ENCODE peak calls at places on chromosome 5, in nine cellular contexts. D is Calu3; A is fibroblast of the aortic adventitia; Z is activated CD8-positive, alpha-beta T cell treated with anti-CD3 and anti-CD28 coated beads for 36 hours; O is MM.1S; N is right atrium auricular region; M is foreskin keratinocyte; P is PC-3; K is endothelial cell. R is an unnamed sample.

GRCh38 chr5:156406023-156406422 is 79.1 kb downstream of the SGCD start:
- DNase-seq in D (no peak), A (no peak), Z (no peak), O (no peak), N (no peak), M (no peak), P (no peak), K (no peak), R (no peak)

GRCh38 chr5:25850581-25850980 is 1187.8 kb downstream of the CDH9 start:
- DNase-seq in D (no peak), A (no peak), Z (no peak), O (no peak), N (no peak), M (peak), P (peak), K (no peak), R (no peak)

GRCh38 chr5:132134384-132134783 is 60.8 kb downstream of the CSF2 start:
- DNase-seq in D (peak), A (peak), Z (no peak), O (peak), N (no peak), M (peak), P (peak), K (no peak), R (no peak)

GRCh38 chr5:103569313-103570060 is 6.9 kb upstream of the NUDT12 start:
- DNase-seq in D (peak), A (peak), Z (no peak), O (no peak), N (no peak), M (peak), P (peak), K (no peak), R (no peak)

GRCh38 chr5:134113908-134114875 is at the start of gene TCF7:
- DNase-seq in D (peak), A (peak), Z (peak), O (peak), N (peak), M (peak), P (peak), K (peak), R (peak)

GRCh38 chr5:80597500-80597899 is 27.4 kb upstream of the ANKRD34B start:
- DNase-seq in D (no peak), A (no peak), Z (no peak), O (no peak), N (no peak), M (no peak), P (no peak), K (no peak), R (no peak)

GRCh38 chr5:80302636-80303035 is 17.2 kb upstream of the SPZ1 start:
- DNase-seq in D (no peak), A (no peak), Z (no peak), O (no peak), N (no peak), M (no peak), P (no peak), K (no peak), R (no peak)

GRCh38 chr5:7015586-7016256 is 302.5 kb downstream of the TENT4A start:
- DNase-seq in D (no peak), A (no peak), Z (no peak), O (no peak), N (no peak), M (no peak), P (peak), K (peak), R (no peak)

GRCh38 chr5:71455427-71456361 is at the start of gene BDP1:
- DNase-seq in D (peak), A (peak), Z (peak), O (peak), N (peak), M (peak), P (peak), K (peak), R (peak)
- TF ChIP-seq CTCF in D (peak), A (peak), Z (peak), O (peak), N (peak), M (peak), P (peak), K (peak), R (no peak)

GRCh38 chr5:178143246-178143645 is 10.4 kb downstream of the NHP2 start:
- DNase-seq in D (no peak), A (no peak), Z (no peak), O (no peak), N (no peak), M (no peak), P (no peak), K (no peak), R (no peak)

GRCh38 chr5:178147406-178147805 is 6.3 kb downstream of the NHP2 start:
- DNase-seq in D (no peak), A (no peak), Z (no peak), O (no peak), N (no peak), M (no peak), P (no peak), K (no peak), R (no peak)

GRCh38 chr5:178149199-178149932 is 4.3 kb downstream of the NHP2 start:
- DNase-seq in D (no peak), A (peak), Z (peak), O (no peak), N (no peak), M (no peak), P (no peak), K (no peak), R (no peak)

GRCh38 chr5:178143901-178144300 is 9.8 kb downstream of the NHP2 start:
- DNase-seq in D (no peak), A (peak), Z (no peak), O (no peak), N (no peak), M (no peak), P (no peak), K (no peak), R (no peak)

DNA sequence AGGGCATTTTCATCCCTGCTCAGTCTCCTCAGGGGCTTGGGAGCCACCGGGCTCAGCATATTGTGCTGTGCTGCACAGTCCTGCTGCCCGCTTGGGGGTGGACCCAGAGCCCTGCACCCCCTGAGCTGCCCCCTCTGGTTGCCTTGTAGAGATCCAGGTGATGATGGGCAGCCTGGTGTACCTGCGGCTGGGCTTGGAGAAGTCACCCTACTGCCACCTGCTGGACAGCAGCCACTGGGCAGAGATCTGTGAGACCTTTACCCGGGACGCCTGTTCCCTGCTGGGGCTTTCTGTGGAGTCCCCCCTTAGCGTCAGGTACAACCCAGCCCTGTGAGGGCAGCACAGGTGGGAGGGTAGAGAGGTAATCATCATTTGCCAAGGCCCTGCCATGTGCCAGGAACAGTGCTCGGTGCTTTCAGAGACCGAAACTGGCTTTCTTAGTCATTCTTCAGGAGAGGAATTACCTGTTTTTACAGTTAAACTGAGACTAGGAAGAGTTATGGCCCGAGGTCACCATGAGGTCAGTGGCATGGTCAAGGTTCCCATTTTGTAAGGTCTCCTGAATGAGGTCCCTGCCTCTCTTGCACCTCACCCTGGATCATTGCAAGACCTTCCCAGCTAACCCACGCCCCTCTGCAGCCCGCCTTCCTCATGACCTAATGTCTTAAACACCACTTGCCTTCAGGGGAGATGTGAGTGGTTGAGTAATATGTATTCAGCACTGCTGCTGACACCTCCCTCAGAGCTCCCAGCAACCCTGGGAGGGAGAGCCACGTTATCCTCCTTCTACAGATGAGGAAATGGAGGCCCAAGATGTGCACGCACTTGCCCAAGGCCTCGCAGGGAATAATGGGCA is 7.5 kb downstream of the NHP2 start:
- DNase-seq in D (peak), A (peak), Z (peak), O (peak), N (no peak), M (peak), P (peak), K (peak), R (peak)
- TF ChIP-seq CTCF in D (peak), A (peak), Z (peak), O (peak), N (peak), M (peak), P (peak), K (peak), R (peak)

GRCh38 chr5:51273871-51274270 is 109.4 kb upstream of the ISL1 start:
- DNase-seq in D (no peak), A (no peak), Z (no peak), O (no peak), N (no peak), M (no peak), P (no peak), K (no peak), R (no peak)
- TF ChIP-seq CTCF in D (no peak), A (no peak), Z (no peak), O (no peak), N (no peak), M (no peak), P (no peak), K (no peak), R (no peak)

DNA sequence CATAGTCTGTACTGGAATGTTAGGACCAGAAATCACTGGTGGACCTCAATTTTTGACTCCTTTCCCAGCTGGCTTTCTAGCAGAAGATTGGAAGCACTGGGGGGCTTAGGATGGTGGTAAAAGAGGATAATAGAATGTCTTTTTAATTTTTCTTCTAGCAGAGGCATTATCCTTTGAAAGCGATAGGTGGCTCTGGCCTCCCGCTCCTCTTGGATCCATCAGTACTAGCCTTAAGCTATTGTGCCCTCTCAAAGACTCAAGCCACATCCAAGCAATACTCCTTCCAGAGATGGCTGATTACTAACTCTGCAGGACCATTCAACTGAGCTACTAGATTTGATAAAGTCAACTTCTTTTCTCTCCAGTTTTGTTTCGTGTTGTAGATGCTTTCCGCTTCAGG is 610.6 kb downstream of the CDH12 start:
- DNase-seq in D (no peak), A (no peak), Z (no peak), O (no peak), N (no peak), M (no peak), P (peak), K (peak), R (no peak)
- TF ChIP-seq CTCF in D (no peak), A (no peak), Z (no peak), O (no peak), N (no peak), M (no peak), P (peak), K (no peak), R (no peak)